ENCODE peak calls at places on chromosomes 3 and 15, in nine cellular contexts. P, X, U, M, F, Y, J, E and Z are unnamed samples.

GRCh38 chr15:81301815-81302399 is 22.0 kb downstream of the STARD5 start:
- DNase-seq in Y (no peak), U (no peak), J (no peak), E (no peak), P (no peak), X (no peak), F (peak; percentile 68), M (no peak), Z (no peak)

GRCh38 chr15:70474682-70475438 is 288.5 kb downstream of the UACA start:
- DNase-seq in J (peak; percentile 68), P (peak; percentile 99), M (peak; percentile 85), E (peak; percentile 100), X (peak; percentile 94), F (peak; percentile 97), Y (no peak), U (peak; percentile 83), Z (peak; percentile 94)

GRCh38 chr15:58473720-58474119 is 41.9 kb downstream of the LIPC start:
- DNase-seq in J (peak; percentile 65), E (peak; percentile 65), X (no peak), P (peak; percentile 81), Y (no peak), F (no peak), M (no peak), U (no peak), Z (no peak)

GRCh38 chr15:39312984-39313383 is 267.9 kb upstream of the THBS1 start:
- DNase-seq in X (no peak), M (no peak), Y (no peak), E (no peak), U (no peak), P (no peak), F (no peak), J (no peak), Z (no peak)

GRCh38 chr3:131733086-131733841 is 230.5 kb upstream of the MRPL3 start:
- DNase-seq in X (no peak), U (no peak), Y (no peak), E (no peak), P (no peak), M (no peak), F (no peak), J (no peak), Z (no peak)

GRCh38 chr3:48440590-48440958 is 517 bp downstream of the TMA7 start:
- DNase-seq in J (peak; percentile 40), M (peak; percentile 66), P (no peak), F (no peak), E (no peak), X (peak; percentile 73), U (no peak), Y (no peak), Z (no peak)

GRCh38 chr3:36763111-36763849 is 1.1 kb downstream of the DCLK3 start:
- DNase-seq in E (no peak), X (no peak), F (no peak), Y (no peak), P (no peak), M (no peak), J (no peak), U (no peak), Z (no peak)

GRCh38 chr3:52089691-52090090 is 33.3 kb upstream of the DUSP7 start:
- DNase-seq in E (no peak), J (no peak), X (no peak), M (peak; percentile 68), F (no peak), Y (no peak), P (no peak), U (no peak), Z (no peak)

GRCh38 chr3:163622384-163622783 is 1455.9 kb downstream of the SI start:
- DNase-seq in F (no peak), X (no peak), J (peak; percentile 57), U (no peak), P (no peak), M (no peak), E (peak; percentile 1), Y (no peak), Z (no peak)

GRCh38 chr15:83571820-83572707 is 81.9 kb upstream of the ADAMTSL3 start:
- DNase-seq in Y (no peak), J (peak; percentile 27), P (peak; percentile 32), F (no peak), X (no peak), U (no peak), E (peak; percentile 18), M (no peak), Z (no peak)

GRCh38 chr15:64720188-64720587 is 55.2 kb downstream of the RBPMS2 start:
- DNase-seq in E (no peak), Y (no peak), P (no peak), J (no peak), F (no peak), X (no peak), U (no peak), M (peak; percentile 8), Z (no peak)
- H3K4me3 ChIP-seq in E (no peak overlapping the region), Y (no peak overlapping the region), P (no peak overlapping the region), J (no peak overlapping the region), F (no peak overlapping the region), X (no peak overlapping the region), U (no peak overlapping the region), M (no peak overlapping the region), Z (no peak overlapping the region)

DNA sequence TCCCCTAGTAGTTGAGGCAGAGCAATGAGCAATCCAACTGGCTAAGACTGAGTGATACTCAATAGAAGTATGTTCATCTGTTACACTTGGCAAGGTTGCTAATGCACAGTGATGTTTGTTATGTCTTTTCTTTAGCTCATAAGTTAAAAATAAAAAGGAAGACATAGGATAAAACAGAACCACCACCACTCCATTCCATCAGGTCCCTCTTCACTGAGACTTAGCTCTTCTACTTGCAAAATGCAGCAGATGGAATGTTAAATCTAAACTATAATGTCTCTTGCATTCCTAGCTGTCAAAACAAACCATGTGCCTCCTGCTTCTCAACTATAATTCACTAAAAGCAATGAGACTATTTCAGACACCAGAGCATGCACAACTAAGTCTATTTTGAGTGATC is 265.6 kb upstream of the UBE2E2 start:
- DNase-seq in P (peak; percentile 30), X (no peak), F (no peak), J (peak; percentile 47), M (no peak), Y (no peak), U (no peak), E (no peak), Z (no peak)
- H3K4me3 ChIP-seq in P (no peak overlapping the region), X (no peak overlapping the region), F (no peak overlapping the region), J (no peak overlapping the region), M (no peak overlapping the region), Y (no peak overlapping the region), U (no peak overlapping the region), E (no peak overlapping the region), Z (no peak overlapping the region)

GRCh38 chr15:45112143-45112591 is 1.8 kb downstream of the DUOX2 start:
- DNase-seq in J (no peak), Y (no peak), M (no peak), U (no peak), F (no peak), X (no peak), E (no peak), P (no peak), Z (no peak)
- H3K4me3 ChIP-seq in J (no peak overlapping the region), Y (no peak overlapping the region), M (no peak overlapping the region), U (no peak overlapping the region), F (peak overlapping the region; percentile 10), X (peak overlapping the region; percentile 49), E (no peak overlapping the region), P (no peak overlapping the region), Z (no peak overlapping the region)

GRCh38 chr3:177589921-177590336 is 392.6 kb upstream of the TBL1XR1 start:
- DNase-seq in U (no peak), E (peak; percentile 97), J (peak; percentile 37), M (no peak), X (no peak), F (no peak), Y (peak; percentile 40), P (peak; percentile 98), Z (peak; percentile 97)
- H3K4me3 ChIP-seq in U (no peak overlapping the region), E (no peak overlapping the region), J (no peak overlapping the region), M (no peak overlapping the region), X (no peak overlapping the region), F (no peak overlapping the region), Y (no peak overlapping the region), P (no peak overlapping the region), Z (no peak overlapping the region)

GRCh38 chr3:64289622-64290021 is 64.4 kb upstream of the PRICKLE2 start:
- DNase-seq in J (no peak), E (no peak), X (no peak), M (no peak), Y (no peak), U (no peak), P (no peak), F (no peak), Z (no peak)

GRCh38 chr3:64290864-64291263 is 65.6 kb upstream of the PRICKLE2 start:
- DNase-seq in X (no peak), U (no peak), P (no peak), J (no peak), Y (no peak), M (no peak), E (no peak), F (no peak), Z (no peak)

GRCh38 chr3:64291956-64292355 is 66.7 kb upstream of the PRICKLE2 start:
- DNase-seq in P (no peak), Y (no peak), M (no peak), E (no peak), X (no peak), U (no peak), F (no peak), J (peak; percentile 76), Z (peak; percentile 86)

GRCh38 chr3:64291345-64291744 is 66.1 kb upstream of the PRICKLE2 start:
- DNase-seq in X (peak; percentile 81), Y (peak; percentile 15), U (peak; percentile 88), J (peak; percentile 92), M (peak; percentile 73), F (peak; percentile 81), P (peak; percentile 83), E (peak; percentile 49), Z (peak; percentile 89)

DNA sequence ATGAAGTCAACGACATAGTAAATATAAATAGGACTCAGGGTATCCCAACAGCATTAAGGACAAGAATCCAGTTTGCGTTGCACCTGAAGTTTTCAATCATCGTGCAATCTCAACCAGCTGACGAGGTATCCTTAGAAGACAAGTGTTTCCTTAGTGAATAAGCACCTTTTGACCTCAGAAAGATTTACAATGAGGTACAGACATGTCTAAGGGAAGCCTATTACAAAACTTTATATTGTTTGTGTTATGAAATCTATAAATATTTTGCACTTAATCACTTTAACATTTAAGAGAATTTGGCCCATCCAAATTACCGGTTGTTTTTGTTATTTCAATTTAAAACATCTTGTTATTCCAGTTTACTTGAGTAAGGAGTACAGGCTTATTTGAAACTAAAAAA is 64.9 kb upstream of the PRICKLE2 start:
- DNase-seq in F (no peak), U (no peak), P (no peak), E (no peak), X (no peak), J (no peak), M (no peak), Y (no peak), Z (no peak)
- H3K4me3 ChIP-seq in F (no peak overlapping the region), U (no peak overlapping the region), P (no peak overlapping the region), E (no peak overlapping the region), X (no peak overlapping the region), J (no peak overlapping the region), M (no peak overlapping the region), Y (no peak overlapping the region), Z (no peak overlapping the region)